ENCODE peak calls at places on chromosomes 3 and 15, in seven cellular contexts. Z, M, Q, G, T, E and D are unnamed samples.

GRCh38 chr3:115146032-115146417 is 1.1 kb downstream of the ZBTB20 start:
- DNase-seq in Z (peak; percentile 65), M (peak; percentile 61), Q (peak; percentile 37), G (no peak), T (peak; percentile 37), E (peak; percentile 59), D (no peak)

GRCh38 chr15:74322558-74323180 is 44.8 kb downstream of the CYP11A1 start:
- DNase-seq in Z (peak; percentile 73), M (peak; percentile 13), Q (peak; percentile 57), G (no peak), T (peak; percentile 52), E (peak; percentile 91), D (peak; percentile 78)

GRCh38 chr3:112405845-112406244 is 72.9 kb downstream of the CD200 start:
- DNase-seq in Z (no peak), M (no peak), Q (peak; percentile 43), G (no peak), T (no peak), E (no peak), D (no peak)

GRCh38 chr3:22113453-22113852 is 362.4 kb upstream of the ZNF385D start:
- DNase-seq in Z (no peak), M (no peak), Q (no peak), G (no peak), T (no peak), E (no peak), D (no peak)

GRCh38 chr3:194249323-194250103 is 101.6 kb downstream of the CPN2 start:
- DNase-seq in Z (no peak), M (no peak), Q (no peak), G (peak; percentile 47), T (no peak), E (no peak), D (no peak)

GRCh38 chr3:46667061-46667621 is 26.3 kb downstream of the ALS2CL start:
- DNase-seq in Z (no peak), M (no peak), Q (no peak), G (peak; percentile 88), T (no peak), E (no peak), D (no peak)

GRCh38 chr3:129122697-129123055 is 1.1 kb upstream of the RAB43 start:
- DNase-seq in Z (peak; percentile 59), M (peak; percentile 13), Q (no peak), G (no peak), T (no peak), E (peak; percentile 33), D (no peak)

GRCh38 chr15:69170597-69170996 is 10.2 kb downstream of the GLCE start:
- DNase-seq in Z (no peak), M (no peak), Q (no peak), G (no peak), T (no peak), E (no peak), D (no peak)

GRCh38 chr15:48541659-48542334 is 103.7 kb downstream of the FBN1 start:
- DNase-seq in Z (no peak), M (no peak), Q (no peak), G (no peak), T (no peak), E (peak; percentile 53), D (no peak)

GRCh38 chr3:51686512-51687215 is 15.6 kb downstream of the TEX264 start:
- DNase-seq in Z (no peak), M (peak; percentile 85), Q (peak; percentile 83), G (no peak), T (peak; percentile 77), E (peak; percentile 42), D (peak; percentile 87)

GRCh38 chr3:26308454-26308853 is 314.1 kb upstream of the LRRC3B start:
- DNase-seq in Z (no peak), M (no peak), Q (no peak), G (no peak), T (no peak), E (no peak), D (no peak)

GRCh38 chr3:23485922-23486321 is 282.8 kb downstream of the UBE2E2 start:
- DNase-seq in Z (no peak), M (no peak), Q (no peak), G (no peak), T (no peak), E (no peak), D (no peak)

GRCh38 chr15:94252906-94253305 is 21.5 kb downstream of the MCTP2 start:
- DNase-seq in Z (no peak), M (no peak), Q (no peak), G (no peak), T (no peak), E (no peak), D (no peak)

GRCh38 chr3:11850003-11850402 is 3.3 kb upstream of the TAMM41 start:
- DNase-seq in Z (no peak), M (no peak), Q (no peak), G (no peak), T (no peak), E (no peak), D (no peak)

GRCh38 chr3:27939940-27940339 is 217.8 kb upstream of the EOMES start:
- DNase-seq in Z (no peak), M (no peak), Q (no peak), G (no peak), T (no peak), E (no peak), D (no peak)

GRCh38 chr3:16070707-16071106 is 103.8 kb upstream of the GALNT15 start:
- DNase-seq in Z (no peak), M (no peak), Q (no peak), G (no peak), T (no peak), E (no peak), D (no peak)

GRCh38 chr15:77295446-77295845 is 124.5 kb downstream of the PEAK1 start:
- DNase-seq in Z (no peak), M (no peak), Q (no peak), G (no peak), T (no peak), E (peak; percentile 24), D (no peak)

GRCh38 chr3:125200731-125201139 is 11.8 kb downstream of the SLC12A8 start:
- DNase-seq in Z (no peak), M (no peak), Q (no peak), G (no peak), T (no peak), E (no peak), D (no peak)

GRCh38 chr3:81726132-81726531 is 35.3 kb downstream of the GBE1 start:
- DNase-seq in Z (no peak), M (no peak), Q (no peak), G (no peak), T (no peak), E (peak; percentile 7), D (no peak)

GRCh38 chr15:78322243-78322642 is 17.9 kb upstream of the CRABP1 start:
- DNase-seq in Z (no peak), M (no peak), Q (no peak), G (no peak), T (no peak), E (no peak), D (no peak)

GRCh38 chr3:118941236-118941635 is 93.4 kb downstream of the IGSF11 start:
- DNase-seq in Z (no peak), M (no peak), Q (no peak), G (no peak), T (no peak), E (no peak), D (no peak)

GRCh38 chr15:65079580-65079979 is 3.0 kb downstream of the KBTBD13 start:
- DNase-seq in Z (no peak), M (no peak), Q (no peak), G (no peak), T (no peak), E (no peak), D (no peak)

GRCh38 chr15:46365612-46366011 is 730.8 kb downstream of the SQOR start:
- DNase-seq in Z (no peak), M (no peak), Q (no peak), G (no peak), T (no peak), E (peak; percentile 40), D (no peak)

GRCh38 chr15:78065284-78065872 is 12.1 kb downstream of the TBC1D2B start:
- DNase-seq in Z (peak; percentile 92), M (no peak), Q (no peak), G (peak; percentile 72), T (no peak), E (peak; percentile 92), D (no peak)

GRCh38 chr15:96341465-96342142 is 11.1 kb downstream of the NR2F2 start:
- DNase-seq in Z (peak; percentile 57), M (no peak), Q (no peak), G (no peak), T (no peak), E (no peak), D (no peak)

GRCh38 chr3:13044496-13045244 is 28.6 kb downstream of the IQSEC1 start:
- DNase-seq in Z (no peak), M (no peak), Q (no peak), G (no peak), T (no peak), E (no peak), D (no peak)

GRCh38 chr3:186070996-186071395 is 37.9 kb downstream of the ETV5 start:
- DNase-seq in Z (no peak), M (no peak), Q (no peak), G (no peak), T (no peak), E (no peak), D (no peak)

GRCh38 chr3:192481638-192482037 is 245.7 kb downstream of the FGF12 start:
- DNase-seq in Z (no peak), M (no peak), Q (no peak), G (no peak), T (no peak), E (peak; percentile 13), D (no peak)

GRCh38 chr3:69122398-69122797 is at the start of gene LMOD3:
- DNase-seq in Z (no peak), M (no peak), Q (no peak), G (no peak), T (no peak), E (no peak), D (no peak)

GRCh38 chr3:117473981-117474563 is 764.5 kb downstream of the TUSC7 start:
- DNase-seq in Z (no peak), M (no peak), Q (no peak), G (no peak), T (no peak), E (no peak), D (no peak)

GRCh38 chr3:126538316-126538715 is 14.4 kb downstream of the CHST13 start:
- DNase-seq in Z (no peak), M (no peak), Q (no peak), G (peak; percentile 73), T (no peak), E (no peak), D (no peak)